ENCODE peak calls at places on chromosomes 13 and 19, in four cellular contexts. C, X, D and M are unnamed samples.

GRCh38 chr19:334296-335071 is 10.1 kb downstream of the MIER2 start:
- DNase-seq in C (no peak), X (no peak), D (no peak), M (no peak)

GRCh38 chr13:110308377-110309158 is 1.5 kb downstream of the COL4A2 start:
- DNase-seq in D (no peak), C (no peak), X (peak), M (no peak)

GRCh38 chr19:27738569-27739193 is 1474.3 kb downstream of the UQCRFS1 start:
- DNase-seq in X (no peak), D (no peak), C (no peak), M (no peak)

GRCh38 chr13:112366907-112367646 is 9.1 kb upstream of the SPACA7 start:
- DNase-seq in D (no peak), C (no peak), X (no peak), M (no peak)

GRCh38 chr19:45752639-45753038 is 16.4 kb downstream of the SIX5 start:
- DNase-seq in D (no peak), C (no peak), X (no peak), M (no peak)

GRCh38 chr13:83423361-83423760 is 458.9 kb downstream of the SLITRK1 start:
- DNase-seq in C (no peak), X (no peak), D (no peak), M (no peak)

GRCh38 chr13:85377783-85378182 is 421.4 kb downstream of the SLITRK6 start:
- DNase-seq in C (no peak), D (no peak), X (no peak), M (no peak)

GRCh38 chr19:46728693-46729339 is 11.9 kb upstream of the PRKD2 start:
- DNase-seq in X (peak), D (peak), C (peak), M (peak)

GRCh38 chr13:41059466-41059865 is 1.8 kb upstream of the WBP4 start:
- DNase-seq in C (no peak), X (peak), D (no peak), M (no peak)

GRCh38 chr13:105147481-105147880 is 1388.0 kb downstream of the EFNB2 start:
- DNase-seq in D (no peak), X (no peak), C (no peak), M (no peak)

GRCh38 chr13:107518292-107518691 is 697.0 kb downstream of the LIG4 start:
- DNase-seq in C (no peak), D (no peak), X (peak), M (no peak)

GRCh38 chr13:48125794-48126228 is 30.9 kb upstream of the MED4 start:
- DNase-seq in C (peak), X (no peak), D (no peak), M (no peak)

GRCh38 chr19:9078651-9079050 is 8.2 kb upstream of the OR1M1 start:
- DNase-seq in X (no peak), C (no peak), D (no peak), M (no peak)

GRCh38 chr13:36887758-36888521 is 32.1 kb downstream of the SMAD9 start:
- DNase-seq in X (peak), C (no peak), D (no peak), M (no peak)

GRCh38 chr19:44738603-44739585 is 9.6 kb upstream of the BCL3 start:
- DNase-seq in D (no peak), X (no peak), C (peak), M (peak)

GRCh38 chr13:31234729-31235128 is 35.0 kb downstream of the B3GLCT start:
- DNase-seq in X (peak), C (peak), D (no peak), M (peak)

GRCh38 chr13:44573790-44574465 is 2.2 kb downstream of the TSC22D1 start:
- DNase-seq in D (peak), C (peak), X (peak), M (peak)

GRCh38 chr13:23617551-23618014 is 47.4 kb downstream of the TNFRSF19 start:
- DNase-seq in D (no peak), C (no peak), X (no peak), M (no peak)

GRCh38 chr19:30105316-30105715 is 163.3 kb downstream of the URI1 start:
- DNase-seq in D (no peak), C (no peak), X (no peak), M (no peak)

GRCh38 chr13:24659239-24659638 is 21.0 kb upstream of the ATP12A start:
- DNase-seq in X (no peak), D (no peak), C (no peak), M (no peak)
- TF ChIP-seq JUNB in X (no peak), D (no peak), C (no peak), M (no peak)

DNA sequence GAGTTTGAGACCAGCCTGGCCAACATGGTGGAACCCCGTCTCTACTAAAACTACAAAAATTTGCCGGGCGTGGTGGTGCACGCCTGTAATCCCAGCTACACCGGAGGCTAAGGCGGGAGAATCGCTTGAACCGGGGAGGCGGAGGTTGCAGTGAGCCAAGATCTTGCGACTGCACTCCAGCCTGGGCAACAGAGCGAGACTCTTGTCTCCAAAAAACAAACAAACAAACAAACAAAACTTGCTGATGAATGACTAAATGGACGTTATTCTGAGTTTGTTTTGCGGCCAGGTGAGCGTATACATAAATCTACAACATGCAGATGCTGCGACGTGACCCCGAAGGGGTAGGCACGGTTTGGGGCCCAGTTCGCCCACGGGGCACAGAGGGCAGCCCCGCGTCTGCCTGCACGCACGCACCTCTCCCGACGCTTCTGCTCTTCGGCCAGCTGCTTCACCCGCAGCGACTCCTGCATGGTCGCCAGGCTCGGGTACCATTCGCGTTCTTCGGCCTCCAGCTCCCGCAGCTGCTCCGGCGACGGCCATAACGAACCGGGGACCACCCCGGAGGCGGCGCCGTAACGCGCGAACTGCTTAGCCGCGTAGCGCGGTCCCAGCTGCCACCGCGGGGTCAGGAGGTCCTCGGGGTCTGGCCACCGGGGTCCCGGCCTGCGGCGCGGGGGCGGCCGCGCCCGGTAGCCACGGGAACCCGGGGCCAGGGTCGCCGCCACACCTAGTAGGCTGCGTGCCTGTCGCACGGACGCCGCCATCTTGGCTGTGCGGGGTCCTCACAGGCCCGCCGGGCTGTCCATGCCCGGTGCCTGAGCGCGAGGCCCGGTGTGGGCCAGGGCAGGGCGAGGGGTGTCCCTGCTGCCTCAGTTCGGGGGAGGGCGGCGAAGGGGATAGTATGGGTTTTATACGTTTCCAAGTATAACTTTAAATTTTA is at the start of gene GADD45GIP1:
- DNase-seq in D (peak), X (peak), C (peak), M (peak)
- TF ChIP-seq JUNB in D (no peak), X (no peak), C (no peak), M (no peak)

DNA sequence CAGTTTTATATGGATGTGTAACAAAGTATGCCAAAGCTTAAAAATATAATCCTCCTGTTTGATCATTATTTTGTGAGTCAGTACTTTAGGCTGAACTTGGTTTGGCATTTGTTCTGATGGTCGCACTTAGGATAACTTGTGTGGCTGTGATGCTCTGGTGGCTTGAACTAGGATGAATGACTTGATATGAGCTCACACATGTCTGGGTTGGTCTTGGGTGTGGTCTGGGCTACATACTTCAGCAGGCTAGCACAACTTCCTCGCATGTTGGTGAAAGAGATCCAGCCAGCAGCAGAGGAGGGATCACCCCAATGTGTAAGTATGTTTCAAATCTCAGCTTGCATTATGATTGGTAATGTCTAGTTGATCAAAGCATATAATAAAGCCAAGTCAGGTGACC is 969.1 kb upstream of the PCDH9 start:
- DNase-seq in D (no peak), X (no peak), C (no peak), M (no peak)
- TF ChIP-seq JUNB in D (no peak), X (no peak), C (no peak), M (no peak)

GRCh38 chr19:57668635-57669034 is at the start of gene ZSCAN4:
- DNase-seq in X (no peak), C (no peak), D (no peak), M (no peak)

GRCh38 chr19:57665261-57665806 is 3.4 kb upstream of the ZSCAN4 start:
- DNase-seq in X (peak), C (no peak), D (no peak), M (no peak)

GRCh38 chr19:57667220-57667619 is 1.5 kb upstream of the ZSCAN4 start:
- DNase-seq in C (no peak), X (peak), D (no peak), M (no peak)

GRCh38 chr19:57664269-57665127 is 4.2 kb upstream of the ZSCAN4 start:
- DNase-seq in D (peak), X (peak), C (peak), M (no peak)
- TF ChIP-seq JUNB in D (no peak), X (no peak), C (no peak), M (no peak)